ENCODE peak calls at places on chromosomes 4 and X, in nine cellular contexts. U, M, F, L, K, J, Q, S and R are unnamed samples.
A peak's percentile ranks its signal among the peaks of the same experiment; 100 is the strongest.

GRCh38 chr4:24657768-24658617 is 73.6 kb upstream of the DHX15 start:
- DNase-seq in U (peak; percentile 44), M (peak; percentile 63), F (peak; percentile 85), L (peak; percentile 97), K (no peak), J (peak; percentile 75), Q (peak; percentile 94), S (no peak), R (no peak)

GRCh38 chrX:154409222-154409871 is at the start of gene DNASE1L1:
- DNase-seq in U (no peak), M (peak; percentile 71), F (no peak), L (peak; percentile 90), K (no peak), J (peak; percentile 95), Q (peak; percentile 91), S (no peak), R (no peak)

GRCh38 chrX:108736509-108737479 is at the start of gene IRS4:
- DNase-seq in U (peak; percentile 44), M (peak; percentile 72), F (no peak), L (peak; percentile 8), K (no peak), J (peak; percentile 19), Q (peak; percentile 18), S (no peak), R (no peak)

GRCh38 chr4:115325836-115326235 is 212.4 kb upstream of the NDST4 start:
- DNase-seq in U (no peak), M (no peak), F (no peak), L (peak; percentile 2), K (no peak), J (no peak), Q (no peak), S (no peak), R (no peak)

GRCh38 chr4:177239878-177240277 is 69.8 kb upstream of the NEIL3 start:
- DNase-seq in U (peak; percentile 20), M (no peak), F (no peak), L (peak; percentile 31), K (no peak), J (no peak), Q (no peak), S (no peak), R (no peak)

GRCh38 chr4:7815562-7815961 is 124.1 kb downstream of the AFAP1 start:
- DNase-seq in U (no peak), M (no peak), F (no peak), L (peak; percentile 94), K (no peak), J (no peak), Q (no peak), S (peak; percentile 9), R (no peak)

GRCh38 chr4:8904666-8905065 is 33.0 kb upstream of the HMX1 start:
- DNase-seq in U (no peak), M (no peak), F (no peak), L (no peak), K (no peak), J (no peak), Q (no peak), S (no peak), R (no peak)

GRCh38 chr4:101831816-101832215 is 41.3 kb downstream of the BANK1 start:
- DNase-seq in U (no peak), M (no peak), F (no peak), L (no peak), K (no peak), J (no peak), Q (no peak), S (no peak), R (no peak)

GRCh38 chr4:153518637-153519384 is 52.7 kb downstream of the TMEM131L start:
- DNase-seq in U (no peak), M (no peak), F (no peak), L (no peak), K (no peak), J (peak; percentile 30), Q (no peak), S (no peak), R (peak; percentile 24)

GRCh38 chrX:41526925-41527324 is 79.8 kb downstream of the NYX start:
- DNase-seq in U (no peak), M (no peak), F (no peak), L (peak; percentile 45), K (no peak), J (no peak), Q (peak; percentile 71), S (no peak), R (no peak)

GRCh38 chrX:49041683-49042529 is 1.3 kb downstream of the TFE3 start:
- DNase-seq in U (no peak), M (no peak), F (no peak), L (peak; percentile 69), K (no peak), J (no peak), Q (peak; percentile 60), S (no peak), R (peak; percentile 13)

GRCh38 chrX:30910124-30910860 is 21.2 kb upstream of the TAB3 start:
- DNase-seq in U (no peak), M (no peak), F (no peak), L (peak; percentile 60), K (no peak), J (no peak), Q (no peak), S (no peak), R (no peak)

GRCh38 chr4:16516796-16517413 is 290.6 kb upstream of the TAPT1 start:
- DNase-seq in U (peak; percentile 45), M (peak; percentile 26), F (peak; percentile 78), L (peak; percentile 78), K (no peak), J (no peak), Q (peak; percentile 54), S (no peak), R (no peak)

GRCh38 chr4:687975-688694 is 816 bp downstream of the SLC49A3 start:
- DNase-seq in U (no peak), M (peak; percentile 65), F (no peak), L (no peak), K (no peak), J (no peak), Q (peak; percentile 12), S (no peak), R (no peak)

GRCh38 chr4:138310498-138310897 is 68.3 kb upstream of the SLC7A11 start:
- DNase-seq in U (no peak), M (no peak), F (no peak), L (peak; percentile 44), K (no peak), J (no peak), Q (no peak), S (no peak), R (no peak)

GRCh38 chrX:52363247-52363883 is 5.5 kb upstream of the XAGE2 start:
- DNase-seq in U (no peak), M (no peak), F (no peak), L (no peak), K (no peak), J (peak; percentile 28), Q (no peak), S (no peak), R (no peak)

GRCh38 chr4:83207497-83208105 is 77.0 kb downstream of the COQ2 start:
- DNase-seq in U (no peak), M (no peak), F (no peak), L (peak; percentile 91), K (no peak), J (peak; percentile 24), Q (peak; percentile 75), S (no peak), R (no peak)

GRCh38 chr4:168585168-168586091 is 88.6 kb downstream of the PALLD start:
- DNase-seq in U (peak; percentile 30), M (peak; percentile 83), F (peak; percentile 27), L (peak; percentile 78), K (no peak), J (peak; percentile 64), Q (peak; percentile 82), S (peak; percentile 41), R (no peak)

GRCh38 chr4:73257242-73257994 is 1.2 kb downstream of the ANKRD17 start:
- DNase-seq in U (peak; percentile 58), M (peak; percentile 42), F (peak; percentile 83), L (peak; percentile 79), K (peak; percentile 52), J (peak; percentile 65), Q (peak; percentile 89), S (peak; percentile 60), R (peak; percentile 59)

GRCh38 chrX:25941087-25941486 is 197.1 kb upstream of the MAGEB18 start:
- DNase-seq in U (no peak), M (no peak), F (no peak), L (peak; percentile 44), K (no peak), J (no peak), Q (peak; percentile 26), S (no peak), R (no peak)